ENCODE peak calls at places on chromosomes 3 and 15, in six cellular contexts. Z is AG09309, H is upper lobe of right lung, X is foreskin fibroblast, O is AG04450, Y is Panc1. J is an unnamed sample.

GRCh38 chr3:48016336-48016973 is at the start of gene MAP4:
- DNase-seq in Z (no peak), Y (no peak), X (no peak), H (no peak), O (no peak), J (peak; percentile 43)

GRCh38 chr3:115862824-115863223 is 239.5 kb downstream of the GAP43 start:
- DNase-seq in Z (no peak), O (no peak), Y (no peak), H (no peak), X (no peak), J (no peak)

GRCh38 chr3:177681156-177681555 is 483.9 kb upstream of the TBL1XR1 start:
- DNase-seq in X (no peak), Y (no peak), H (no peak), O (no peak), Z (no peak), J (no peak)

GRCh38 chr15:73924258-73924921 is 1.9 kb upstream of the LOXL1 start:
- DNase-seq in O (peak; percentile 73), Y (no peak), H (no peak), Z (peak; percentile 50), X (peak; percentile 93), J (no peak)

GRCh38 chr15:76340198-76340801 is 3.7 kb downstream of the ISL2 start:
- DNase-seq in X (peak; percentile 72), Z (no peak), H (no peak), O (no peak), Y (no peak), J (no peak)

GRCh38 chr15:92385096-92385495 is 8.6 kb upstream of the ST8SIA2 start:
- DNase-seq in O (no peak), Y (no peak), H (no peak), X (no peak), Z (peak; percentile 14), J (no peak)

GRCh38 chr3:154971771-154972326 is 108.3 kb upstream of the MME start:
- DNase-seq in Y (no peak), O (no peak), H (no peak), X (peak; percentile 89), Z (peak; percentile 91), J (no peak)

GRCh38 chr3:194730369-194730768 is 44.7 kb downstream of the FAM43A start:
- DNase-seq in O (no peak), H (no peak), Z (no peak), X (peak; percentile 15), Y (no peak), J (no peak)

GRCh38 chr3:69914395-69914794 is 85.1 kb upstream of the SAMMSON start:
- DNase-seq in O (no peak), X (no peak), H (no peak), Y (no peak), Z (no peak), J (no peak)

GRCh38 chr15:57506422-57506821 is 85.3 kb upstream of the MYZAP start:
- DNase-seq in X (no peak), Z (no peak), H (no peak), O (no peak), Y (no peak), J (no peak)

GRCh38 chr15:70713547-70714414 is 49.6 kb downstream of the UACA start:
- DNase-seq in H (no peak), X (no peak), Y (no peak), Z (no peak), O (no peak), J (no peak)

GRCh38 chr3:142028174-142028833 is 121.0 kb downstream of the TFDP2 start:
- DNase-seq in O (peak; percentile 57), X (peak; percentile 80), Z (peak; percentile 49), Y (peak; percentile 78), H (no peak), J (peak; percentile 94)

GRCh38 chr3:10917176-10917575 is 75.4 kb upstream of the SLC6A1 start:
- DNase-seq in X (no peak), H (no peak), O (no peak), Y (no peak), Z (no peak), J (no peak)

GRCh38 chr3:72517804-72518442 is 330.3 kb downstream of the SHQ1 start:
- DNase-seq in H (no peak), Z (no peak), O (peak; percentile 3), X (peak; percentile 10), Y (no peak), J (no peak)

GRCh38 chr3:106877632-106878031 is 499.6 kb upstream of the CCDC54 start:
- DNase-seq in O (no peak), Z (no peak), H (no peak), Y (no peak), X (no peak), J (peak; percentile 79)

GRCh38 chr3:138078096-138078495 is 37.3 kb downstream of the DZIP1L start:
- DNase-seq in Z (no peak), O (no peak), Y (no peak), X (peak; percentile 56), H (no peak), J (no peak)

GRCh38 chr15:76310470-76311070 is 699 bp downstream of the ETFA start:
- DNase-seq in O (no peak), H (no peak), Y (no peak), Z (no peak), X (peak; percentile 49), J (no peak)

GRCh38 chr15:99439524-99439835 is 126.3 kb upstream of the MEF2A start:
- DNase-seq in Z (no peak), X (no peak), H (no peak), O (no peak), Y (no peak), J (no peak)

GRCh38 chr3:135736740-135737139 is 228.8 kb upstream of the PPP2R3A start:
- DNase-seq in O (no peak), Y (no peak), X (no peak), H (no peak), Z (no peak), J (peak; percentile 32)

GRCh38 chr3:195012571-195012970 is 258.4 kb downstream of the XXYLT1 start:
- DNase-seq in H (peak; percentile 43), X (no peak), O (no peak), Z (no peak), Y (no peak), J (no peak)

GRCh38 chr15:79329186-79329611 is 18.3 kb downstream of the TMED3 start:
- DNase-seq in Y (no peak), X (peak; percentile 77), H (no peak), O (peak; percentile 11), Z (no peak), J (no peak)

GRCh38 chr3:13289771-13290285 is 130.3 kb downstream of the NUP210 start:
- DNase-seq in H (peak; percentile 59), X (no peak), Y (no peak), Z (no peak), O (no peak), J (no peak)

GRCh38 chr3:171190668-171191067 is 164.1 kb upstream of the SLC2A2 start:
- DNase-seq in Z (no peak), X (peak; percentile 47), Y (no peak), O (no peak), H (no peak), J (no peak)

GRCh38 chr3:105807146-105807545 is 61.7 kb downstream of the CBLB start:
- DNase-seq in H (no peak), X (no peak), Y (no peak), Z (no peak), O (no peak), J (no peak)

GRCh38 chr3:46536758-46537157 is 29.3 kb downstream of the LRRC2 start:
- DNase-seq in O (no peak), X (no peak), Y (no peak), Z (no peak), H (no peak), J (no peak)

GRCh38 chr3:141365206-141365605 is 3.1 kb upstream of the ZBTB38 start:
- DNase-seq in X (no peak), Y (no peak), Z (no peak), O (no peak), H (no peak), J (no peak)

GRCh38 chr3:101036676-101037075 is 43.5 kb upstream of the ABI3BP start:
- DNase-seq in X (peak; percentile 32), O (no peak), Z (no peak), Y (no peak), H (no peak), J (no peak)

GRCh38 chr3:101038393-101038792 is 45.2 kb upstream of the ABI3BP start:
- DNase-seq in H (no peak), O (no peak), Y (no peak), Z (peak; percentile 7), X (peak; percentile 44), J (no peak)

GRCh38 chr3:101037613-101038012 is 44.4 kb upstream of the ABI3BP start:
- DNase-seq in O (no peak), X (no peak), Y (no peak), Z (no peak), H (no peak), J (no peak)

GRCh38 chr3:101038880-101039279 is 45.7 kb upstream of the ABI3BP start:
- DNase-seq in Z (peak; percentile 37), Y (no peak), O (no peak), H (no peak), X (peak; percentile 66), J (no peak)

GRCh38 chr3:101036213-101036618 is 43.0 kb upstream of the ABI3BP start:
- DNase-seq in O (peak; percentile 88), Z (peak; percentile 95), H (no peak), X (peak; percentile 95), Y (no peak), J (no peak)
- H3K4me3 ChIP-seq in O (no peak overlapping the region), Z (no peak overlapping the region), H (no peak overlapping the region), X (no peak overlapping the region), Y (no peak overlapping the region), J (no peak overlapping the region)

DNA sequence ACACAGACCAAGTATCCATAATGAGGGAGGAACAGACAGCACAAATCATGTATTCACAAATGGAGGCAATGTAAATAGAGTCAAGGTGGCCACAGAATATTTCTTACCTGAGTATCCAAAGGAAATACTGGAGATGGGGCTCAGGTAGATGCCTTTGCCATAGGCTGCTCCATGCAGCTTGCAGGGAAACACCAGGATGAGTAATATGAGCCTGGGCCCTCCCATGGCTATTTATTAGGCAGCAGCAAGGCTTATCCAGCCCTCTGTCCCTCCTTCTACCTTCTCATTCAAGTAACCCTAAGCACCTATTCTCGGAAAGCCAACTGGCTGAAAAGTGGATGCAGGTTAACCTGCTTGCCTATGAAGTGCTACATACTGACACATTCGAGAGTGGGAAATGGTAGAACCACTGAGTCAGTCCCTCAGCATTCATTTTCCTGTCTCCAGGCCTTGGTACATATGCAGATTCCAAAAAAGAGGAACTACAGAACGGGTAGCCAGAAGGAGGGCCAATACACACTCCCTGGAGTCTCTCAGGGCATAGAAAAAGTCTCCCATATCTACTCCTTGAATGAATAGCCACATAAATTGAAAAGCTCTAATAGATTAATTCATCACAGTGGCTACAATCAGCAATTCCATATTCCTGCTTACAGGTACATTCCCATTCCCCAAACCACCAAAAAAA is 18.3 kb upstream of the PKM start:
- DNase-seq in X (no peak), Z (no peak), O (no peak), Y (no peak), H (no peak), J (no peak)
- H3K4me3 ChIP-seq in X (no peak overlapping the region), Z (no peak overlapping the region), O (no peak overlapping the region), Y (no peak overlapping the region), H (no peak overlapping the region), J (no peak overlapping the region)

GRCh38 chr15:89018235-89018634 is 70.0 kb upstream of the ABHD2 start:
- DNase-seq in H (peak; percentile 61), Y (no peak), O (no peak), Z (no peak), X (no peak), J (no peak)
- H3K4me3 ChIP-seq in H (no peak overlapping the region), Y (no peak overlapping the region), O (no peak overlapping the region), Z (no peak overlapping the region), X (no peak overlapping the region), J (no peak overlapping the region)

DNA sequence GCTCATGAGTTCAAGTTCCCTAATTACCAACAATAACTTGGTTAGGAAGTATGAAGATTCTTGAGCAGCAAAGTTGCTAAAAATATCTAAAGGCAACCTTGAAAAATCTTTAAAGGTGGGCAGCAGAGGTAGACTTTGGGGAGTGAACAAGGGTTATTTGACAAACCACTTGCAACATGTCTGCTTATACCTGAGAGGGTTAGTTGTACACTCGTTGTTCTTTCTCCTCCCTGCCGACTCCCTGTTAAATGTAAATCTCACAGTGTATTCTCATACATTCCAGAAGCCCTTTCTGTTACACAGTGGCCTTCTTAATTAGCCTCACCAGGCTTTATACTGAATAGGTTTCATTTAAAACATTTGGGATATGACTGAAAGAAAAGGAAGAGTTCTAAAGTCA is 121.7 kb downstream of the ARNT2 start:
- DNase-seq in O (no peak), Z (no peak), H (no peak), Y (no peak), X (no peak), J (no peak)
- H3K4me3 ChIP-seq in O (no peak overlapping the region), Z (no peak overlapping the region), H (no peak overlapping the region), Y (no peak overlapping the region), X (no peak overlapping the region), J (no peak overlapping the region)